ENCODE peak calls at places on chromosomes 4 and X, in six cellular contexts. P, D, V, X, L and B are unnamed samples. For H3K4me1, the result is how much of the 10 kb centered on the place peaks cover.

GRCh38 chr4:125735107-125735506 is 420.4 kb downstream of the FAT4 start:
- DNase-seq in L (peak), D (peak), X (peak), V (peak), P (no peak), B (peak)

GRCh38 chr4:4559596-4559995 is 17.7 kb upstream of the STX18 start:
- DNase-seq in P (no peak), D (no peak), V (no peak), L (peak), X (no peak), B (no peak)

GRCh38 chrX:101507986-101508385 is 22.7 kb downstream of the ARMCX4 start:
- DNase-seq in X (no peak), L (no peak), P (no peak), D (no peak), V (no peak), B (no peak)

GRCh38 chrX:113510586-113510985 is 670.0 kb upstream of the AMOT start:
- DNase-seq in V (no peak), L (peak), P (no peak), X (no peak), D (no peak), B (peak)

GRCh38 chrX:27583976-27584375 is 6.2 kb upstream of the DCAF8L2 start:
- DNase-seq in P (no peak), V (no peak), X (peak), L (no peak), D (no peak), B (no peak)

GRCh38 chr4:86493460-86493859 is 100.7 kb upstream of the PTPN13 start:
- DNase-seq in V (no peak), D (no peak), P (no peak), L (peak), X (peak), B (no peak)

GRCh38 chrX:51860679-51861078 is 32.7 kb upstream of the MAGED1 start:
- DNase-seq in V (peak), P (no peak), X (peak), L (peak), D (no peak), B (peak)

GRCh38 chr4:76830612-76831474 is 67.1 kb downstream of the SOWAHB start:
- DNase-seq in P (peak), X (peak), V (peak), D (peak), L (peak), B (no peak)

GRCh38 chrX:102126863-102127262 is 1.4 kb downstream of the TCEAL2 start:
- DNase-seq in V (no peak), X (no peak), L (no peak), P (no peak), D (no peak), B (no peak)

DNA sequence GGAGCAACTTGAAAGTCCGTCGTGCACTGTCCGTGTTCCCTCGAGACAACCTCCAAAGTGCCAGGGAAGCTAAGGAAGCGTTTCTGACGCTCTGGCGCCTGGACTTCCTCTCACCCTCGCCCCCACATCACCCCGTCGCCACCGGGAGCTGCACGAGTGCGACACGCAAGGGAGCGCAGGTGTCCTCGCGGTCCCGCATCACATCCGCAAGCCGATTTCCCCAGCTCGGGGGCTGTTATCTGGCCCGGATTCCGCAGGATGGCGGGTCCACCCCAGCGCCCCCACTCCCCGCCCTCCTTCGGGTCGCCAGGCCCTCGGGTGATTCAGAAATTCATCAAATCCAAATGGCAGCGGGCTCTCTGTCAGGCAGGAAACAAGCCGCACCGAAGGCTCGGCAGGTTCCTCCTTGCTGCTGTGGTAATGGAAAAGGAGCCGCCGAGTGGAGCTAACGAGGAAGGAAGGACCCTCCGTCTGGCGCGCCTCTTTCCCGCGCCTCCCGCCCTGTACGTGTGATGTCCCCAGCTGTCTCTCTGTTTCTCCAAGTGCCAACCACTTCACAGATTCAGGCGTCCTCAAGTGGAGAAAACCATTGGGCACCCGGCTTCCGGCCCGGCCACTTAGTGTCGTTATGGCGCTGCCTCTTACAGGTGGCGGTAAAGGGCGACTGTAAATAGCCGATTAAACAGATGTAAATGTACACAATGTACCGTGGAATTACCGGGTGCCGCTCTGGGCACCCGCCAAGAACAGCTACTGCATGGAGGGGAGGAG is 901 bp upstream of the SETD7 start:
- DNase-seq in L (peak), D (peak), P (peak), X (no peak), V (peak), B (peak)
- H3K4me1 ChIP-seq in L (half or more), D (under half), P (under half), X (under half), V (under half), B (half or more)

GRCh38 chr4:94642561-94642866 is 115.2 kb upstream of the BMPR1B start:
- DNase-seq in L (peak), P (no peak), D (no peak), V (no peak), X (peak), B (no peak)

GRCh38 chr4:94641702-94642560 is 115.8 kb upstream of the BMPR1B start:
- DNase-seq in L (peak), V (no peak), D (peak), P (no peak), X (peak), B (no peak)

GRCh38 chr4:94636004-94636403 is 121.8 kb upstream of the BMPR1B start:
- DNase-seq in D (no peak), L (peak), V (no peak), X (peak), P (no peak), B (peak)

GRCh38 chr4:94639298-94639697 is 118.5 kb upstream of the BMPR1B start:
- DNase-seq in L (no peak), X (no peak), V (no peak), P (no peak), D (no peak), B (no peak)

GRCh38 chr4:94640151-94640550 is 117.6 kb upstream of the BMPR1B start:
- DNase-seq in V (no peak), X (no peak), D (no peak), P (no peak), L (no peak), B (no peak)
- H3K4me1 ChIP-seq in V (under half), X (under half), D (half or more), P (under half), L (under half), B (under half)

GRCh38 chr4:2856266-2856665 is 12.6 kb downstream of the ADD1 start:
- DNase-seq in X (no peak), V (no peak), P (no peak), D (no peak), L (no peak), B (no peak)
- H3K4me1 ChIP-seq in X (under half), V (under half), P (under half), D (under half), L (under half), B (under half)

GRCh38 chr4:7300711-7301095 is 108.4 kb downstream of the SORCS2 start:
- DNase-seq in D (no peak), P (no peak), X (no peak), L (no peak), V (no peak), B (no peak)

GRCh38 chr4:7297881-7298280 is 105.5 kb downstream of the SORCS2 start:
- DNase-seq in V (no peak), L (no peak), P (no peak), X (no peak), D (no peak), B (no peak)

GRCh38 chr4:7298601-7299000 is 106.3 kb downstream of the SORCS2 start:
- DNase-seq in L (no peak), V (no peak), D (no peak), X (no peak), P (no peak), B (no peak)

GRCh38 chr4:7299908-7300710 is 107.8 kb downstream of the SORCS2 start:
- DNase-seq in L (no peak), P (no peak), D (no peak), V (no peak), X (no peak), B (no peak)

GRCh38 chr4:7299051-7299907 is 106.9 kb downstream of the SORCS2 start:
- DNase-seq in L (no peak), P (no peak), X (no peak), D (no peak), V (no peak), B (no peak)
- H3K4me1 ChIP-seq in L (under half), P (under half), X (under half), D (under half), V (under half), B (under half)

GRCh38 chrX:6024204-6024603 is 204.5 kb downstream of the NLGN4X start:
- DNase-seq in V (peak), D (no peak), P (no peak), L (no peak), X (no peak), B (no peak)
- H3K4me1 ChIP-seq in V (under half), D (under half), P (under half), L (under half), X (under half), B (under half)

GRCh38 chrX:120753413-120754251 is 122.0 kb downstream of the CT47B1 start:
- DNase-seq in V (no peak), L (no peak), X (no peak), P (no peak), D (no peak), B (no peak)
- H3K4me1 ChIP-seq in V (under half), L (under half), X (under half), P (under half), D (under half), B (under half)

GRCh38 chrX:46588263-46588662 is 14.7 kb downstream of the CHST7 start:
- DNase-seq in P (peak), L (peak), D (no peak), V (peak), X (peak), B (peak)

GRCh38 chrX:46587158-46587557 is 13.6 kb downstream of the CHST7 start:
- DNase-seq in V (peak), L (peak), P (no peak), X (no peak), D (no peak), B (peak)

GRCh38 chrX:46587753-46588171 is 14.2 kb downstream of the CHST7 start:
- DNase-seq in P (no peak), D (no peak), L (peak), X (peak), V (peak), B (peak)

GRCh38 chrX:46595084-46595483 is 21.5 kb downstream of the CHST7 start:
- DNase-seq in D (no peak), X (no peak), V (no peak), P (no peak), L (no peak), B (no peak)

DNA sequence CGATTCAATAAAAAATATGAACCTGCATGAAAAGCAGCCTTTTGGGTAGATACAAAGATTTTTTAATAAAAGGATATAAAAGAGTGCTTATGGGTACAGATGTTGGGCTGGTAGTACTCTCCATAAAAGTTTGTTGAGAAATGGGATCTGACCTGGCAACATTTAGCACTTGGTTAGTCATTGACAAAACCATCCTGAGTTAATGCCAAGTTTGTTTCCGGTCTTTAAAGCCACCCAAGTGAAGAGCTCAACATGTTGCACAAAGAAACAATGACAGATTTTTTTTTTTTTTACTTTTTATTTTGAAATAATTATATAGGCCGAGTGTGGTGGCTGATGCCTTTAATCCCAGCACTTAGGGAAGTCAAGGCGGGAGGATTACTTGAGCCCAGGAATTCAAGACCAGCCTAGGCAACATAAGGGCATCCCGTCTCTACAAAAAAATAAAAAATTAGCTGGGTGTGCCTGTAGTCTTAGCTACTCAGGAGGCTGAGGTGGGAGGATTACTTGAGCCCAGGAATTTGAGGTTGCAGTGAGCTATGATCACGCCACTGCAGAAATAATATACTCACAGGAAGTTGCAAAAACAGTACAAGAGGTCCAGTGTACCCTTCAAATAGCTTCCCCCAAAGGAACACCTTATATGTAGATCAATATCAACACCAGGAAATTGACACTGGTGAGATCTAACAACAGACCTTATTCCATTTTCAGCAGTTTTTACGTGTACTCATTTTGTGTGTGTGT is 16.6 kb downstream of the CHST7 start:
- DNase-seq in P (no peak), D (no peak), X (peak), V (no peak), L (peak), B (peak)
- H3K4me1 ChIP-seq in P (under half), D (half or more), X (under half), V (under half), L (under half), B (under half)

GRCh38 chrX:41339148-41339547 is 5.2 kb downstream of the DDX3X start:
- DNase-seq in X (peak), P (no peak), L (peak), D (no peak), V (no peak), B (no peak)
- H3K4me1 ChIP-seq in X (under half), P (under half), L (under half), D (under half), V (under half), B (under half)

GRCh38 chr4:156939151-156939550 is 32.4 kb downstream of the PDGFC start:
- DNase-seq in V (no peak), D (no peak), X (peak), P (no peak), L (no peak), B (no peak)
- H3K4me1 ChIP-seq in V (under half), D (under half), X (under half), P (under half), L (under half), B (under half)